ENCODE peak calls at places on chromosomes 1 and 21, in eight cellular contexts. V, Q, Y, F, R, Z, S and E are unnamed samples.

GRCh38 chr1:115257596-115257995 is 80.5 kb downstream of the NGF start:
- DNase-seq in V (no peak), Q (no peak), Y (no peak), F (no peak), R (no peak), Z (no peak), S (no peak), E (no peak)

GRCh38 chr1:228512852-228513243 is 25.7 kb downstream of the RNF187 start:
- DNase-seq in V (no peak), Q (no peak), Y (no peak), F (no peak), R (no peak), Z (no peak), S (no peak), E (no peak)

GRCh38 chr1:53733975-53734649 is 4.9 kb downstream of the GLIS1 start:
- DNase-seq in V (no peak), Q (no peak), Y (no peak), F (no peak), R (no peak), Z (no peak), S (no peak), E (no peak)

GRCh38 chr21:26130249-26130896 is 40.2 kb downstream of the APP start:
- DNase-seq in V (no peak), Q (no peak), Y (no peak), F (no peak), R (no peak), Z (no peak), S (no peak), E (no peak)

GRCh38 chr1:221712776-221713431 is 29.0 kb downstream of the DUSP10 start:
- DNase-seq in V (peak; percentile 72), Q (no peak), Y (no peak), F (no peak), R (no peak), Z (no peak), S (no peak), E (no peak)

GRCh38 chr1:113255728-113256347 is 134.5 kb upstream of the MAGI3 start:
- DNase-seq in V (no peak), Q (no peak), Y (no peak), F (no peak), R (peak; percentile 76), Z (no peak), S (no peak), E (no peak)

GRCh38 chr1:211947396-211948295 is 87.7 kb downstream of the INTS7 start:
- DNase-seq in V (no peak), Q (no peak), Y (no peak), F (no peak), R (peak; percentile 48), Z (no peak), S (peak; percentile 6), E (no peak)

GRCh38 chr1:170594227-170594626 is 62.3 kb downstream of the GORAB start:
- DNase-seq in V (no peak), Q (no peak), Y (no peak), F (no peak), R (no peak), Z (no peak), S (no peak), E (no peak)

GRCh38 chr1:203996126-203996525 is 76.8 kb upstream of the SOX13 start:
- DNase-seq in V (no peak), Q (no peak), Y (peak; percentile 70), F (no peak), R (peak; percentile 86), Z (no peak), S (peak; percentile 59), E (no peak)

GRCh38 chr1:117608213-117608612 is 2.4 kb downstream of the TENT5C start:
- DNase-seq in V (no peak), Q (no peak), Y (no peak), F (no peak), R (no peak), Z (no peak), S (no peak), E (no peak)

GRCh38 chr1:97562096-97562495 is 358.7 kb downstream of the DPYD start:
- DNase-seq in V (no peak), Q (no peak), Y (no peak), F (no peak), R (no peak), Z (no peak), S (no peak), E (no peak)

GRCh38 chr1:228415221-228415620 is 1.4 kb downstream of the TRIM17 start:
- DNase-seq in V (no peak), Q (no peak), Y (no peak), F (no peak), R (no peak), Z (no peak), S (no peak), E (no peak)

GRCh38 chr1:79369091-79369490 is 362.6 kb upstream of the ADGRL4 start:
- DNase-seq in V (no peak), Q (no peak), Y (no peak), F (no peak), R (no peak), Z (no peak), S (no peak), E (no peak)

GRCh38 chr1:19817160-19817559 is 2.1 kb upstream of the RNF186 start:
- DNase-seq in V (no peak), Q (no peak), Y (no peak), F (no peak), R (peak; percentile 21), Z (no peak), S (no peak), E (no peak)

GRCh38 chr1:20732071-20732587 is 374 bp downstream of the SH2D5 start:
- DNase-seq in V (no peak), Q (peak; percentile 46), Y (peak; percentile 88), F (no peak), R (peak; percentile 92), Z (no peak), S (peak; percentile 25), E (no peak)

GRCh38 chr21:36769051-36769867 is 70.3 kb downstream of the SIM2 start:
- DNase-seq in V (no peak), Q (no peak), Y (no peak), F (no peak), R (no peak), Z (no peak), S (no peak), E (no peak)

GRCh38 chr1:205917466-205918248 is 25.6 kb downstream of the SLC26A9 start:
- DNase-seq in V (no peak), Q (peak; percentile 21), Y (peak; percentile 31), F (no peak), R (no peak), Z (no peak), S (no peak), E (no peak)

GRCh38 chr1:10773376-10773775 is 23.1 kb downstream of the CASZ1 start:
- DNase-seq in V (no peak), Q (no peak), Y (no peak), F (no peak), R (no peak), Z (no peak), S (no peak), E (no peak)

GRCh38 chr1:200518524-200518923 is 102.0 kb downstream of the KIF14 start:
- DNase-seq in V (no peak), Q (no peak), Y (no peak), F (no peak), R (no peak), Z (no peak), S (no peak), E (no peak)

GRCh38 chr21:33971492-33972013 is 55.9 kb upstream of the ATP5PO start:
- DNase-seq in V (no peak), Q (peak; percentile 12), Y (peak; percentile 45), F (no peak), R (peak; percentile 78), Z (no peak), S (peak; percentile 8), E (no peak)

DNA sequence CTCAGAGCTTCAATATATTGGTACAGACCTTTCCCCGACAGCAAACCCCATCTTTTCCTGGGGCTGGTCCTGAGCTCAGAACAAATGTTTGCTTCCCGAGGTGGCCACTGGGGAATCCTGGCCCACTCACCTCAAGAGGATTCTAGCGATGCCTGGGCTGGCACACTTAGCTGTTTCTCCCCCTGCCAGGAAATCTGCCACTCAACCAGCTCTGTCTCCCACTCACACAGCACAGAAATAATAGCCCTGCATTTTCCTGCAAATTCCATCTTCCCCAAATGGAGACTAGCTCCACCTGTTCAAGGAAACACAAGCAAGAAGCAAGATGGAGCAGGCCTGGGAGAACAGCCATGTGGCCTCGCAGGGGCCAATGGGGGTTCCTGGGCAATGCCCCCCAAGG is 21.1 kb downstream of the KCNN3 start:
- DNase-seq in V (no peak), Q (no peak), Y (no peak), F (no peak), R (no peak), Z (no peak), S (no peak), E (no peak)
- H3K27ac ChIP-seq in V (no peak overlapping the region), Q (no peak overlapping the region), Y (no peak overlapping the region), F (no peak overlapping the region), R (no peak overlapping the region), Z (no peak overlapping the region), S (no peak overlapping the region), E (no peak overlapping the region)

DNA sequence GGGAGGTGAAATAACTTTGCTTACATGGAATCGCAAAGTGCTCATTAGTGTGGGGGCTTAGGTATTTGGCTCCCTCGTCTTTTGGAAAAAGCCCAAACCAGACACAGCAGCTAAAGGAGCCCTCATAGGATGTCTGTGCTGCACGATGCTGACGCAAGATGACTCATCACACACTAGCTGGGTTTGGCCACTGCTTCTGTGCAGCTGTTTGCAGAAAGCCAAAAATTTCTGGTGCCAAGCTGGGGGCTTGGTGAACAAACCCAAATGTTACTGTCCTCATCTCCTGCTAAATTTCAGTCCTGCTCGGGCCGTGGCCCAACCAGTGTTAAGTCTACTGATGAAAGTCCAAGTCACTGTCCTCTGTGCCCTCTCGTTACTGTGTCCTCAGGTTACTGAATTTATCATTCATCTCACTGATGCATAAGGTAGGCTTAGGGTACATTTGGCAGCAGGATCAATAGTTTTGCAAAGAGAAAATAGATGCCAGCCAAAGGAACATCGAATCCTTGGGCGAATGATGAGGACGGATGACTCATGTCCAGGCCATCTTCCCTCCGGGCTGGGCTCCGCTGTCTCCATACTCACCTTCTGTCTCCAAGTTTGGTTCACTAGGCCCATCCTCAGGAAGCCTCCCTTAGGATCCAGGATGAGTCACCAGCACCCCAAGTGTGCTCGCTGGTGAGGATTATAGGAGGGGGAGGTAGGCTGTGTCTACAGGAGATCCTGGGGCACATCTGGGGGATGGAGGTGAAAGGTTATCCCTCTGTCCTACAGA is 177.7 kb downstream of the ADSS2 start:
- DNase-seq in V (no peak), Q (no peak), Y (no peak), F (peak; percentile 52), R (no peak), Z (peak; percentile 42), S (no peak), E (no peak)
- TF ChIP-seq POLR2AphosphoS5 in V (no peak), Q (peak; percentile 29), Y (no peak), F (no peak), R (no peak), Z (no peak), S (no peak), E (no peak)

GRCh38 chr1:93206567-93206954 is 26.0 kb downstream of the CCDC18 start:
- DNase-seq in V (no peak), Q (no peak), Y (no peak), F (no peak), R (no peak), Z (no peak), S (no peak), E (peak; percentile 18)
- TF ChIP-seq EZH2 in V (no peak), Q (no peak), Y (no peak), F (no peak), R (no peak), Z (no peak), S (no peak), E (no peak)

DNA sequence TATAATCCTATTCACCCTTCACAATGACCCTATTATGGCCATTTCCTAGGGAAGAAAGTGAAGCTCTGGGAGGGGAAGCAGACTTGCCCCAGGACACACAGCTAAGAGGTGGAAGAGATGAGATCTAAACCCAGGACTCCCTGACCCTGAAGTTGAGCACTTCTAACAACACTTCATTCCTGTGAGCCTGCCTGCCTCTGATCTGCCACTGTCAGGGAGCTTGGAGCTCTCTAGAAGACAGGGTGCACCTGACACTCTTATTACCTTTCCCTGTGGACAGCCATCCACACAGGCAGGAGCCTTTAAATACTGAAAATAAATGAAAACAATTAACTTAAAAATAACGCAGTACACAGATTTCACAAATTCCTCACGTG is 599 bp downstream of the MKNK1 start:
- DNase-seq in V (no peak), Q (no peak), Y (no peak), F (no peak), R (no peak), Z (no peak), S (no peak), E (no peak)
- H3K27ac ChIP-seq in V (peak overlapping the region; percentile 74), Q (no peak overlapping the region), Y (no peak overlapping the region), F (peak overlapping the region; percentile 65), R (no peak overlapping the region), Z (peak overlapping the region; percentile 65), S (peak overlapping the region; percentile 56), E (no peak overlapping the region)